ENCODE peak calls at places on chromosomes 16 and 17, in nine cellular contexts. S, Y, I, Q, E, P, G, J and Z are unnamed samples.

GRCh38 chr17:17874478-17874877 is 37.7 kb upstream of the SREBF1 start:
- DNase-seq in S (no peak), I (no peak), P (no peak), E (no peak), Y (no peak), G (no peak), J (no peak), Q (no peak), Z (no peak)

GRCh38 chr17:1294157-1294717 is 14.8 kb downstream of the TRARG1 start:
- DNase-seq in G (no peak), Q (no peak), I (peak), E (peak), P (no peak), J (no peak), S (peak), Y (no peak), Z (no peak)

GRCh38 chr17:8745586-8746500 is 1.2 kb upstream of the CCDC42 start:
- DNase-seq in J (peak), Q (no peak), E (peak), P (peak), S (peak), G (peak), Y (no peak), I (peak), Z (no peak)

GRCh38 chr17:17774009-17774881 is 62.5 kb downstream of the SREBF1 start:
- DNase-seq in P (no peak), Q (peak), J (no peak), I (peak), S (no peak), Y (no peak), G (peak), E (no peak), Z (no peak)

GRCh38 chr17:19867094-19867653 is 562 bp downstream of the ULK2 start:
- DNase-seq in S (peak), J (peak), G (peak), E (peak), I (peak), P (peak), Q (peak), Y (peak), Z (no peak)

GRCh38 chr16:67943619-67944503 is at the start of gene LCAT:
- DNase-seq in S (no peak), I (peak), E (no peak), G (peak), P (no peak), J (peak), Q (no peak), Y (no peak), Z (no peak)

GRCh38 chr17:72305964-72306551 is 185.2 kb downstream of the SOX9 start:
- DNase-seq in G (no peak), Y (no peak), I (no peak), P (no peak), Q (no peak), S (peak), E (no peak), J (no peak), Z (no peak)

GRCh38 chr16:67101683-67102082 is 8.1 kb upstream of the PHAF1 start:
- DNase-seq in G (no peak), E (no peak), J (no peak), S (no peak), Y (no peak), I (no peak), P (no peak), Q (no peak), Z (no peak)

GRCh38 chr16:65054457-65054856 is 67.4 kb downstream of the CDH11 start:
- DNase-seq in Y (no peak), E (no peak), Q (no peak), S (no peak), P (no peak), G (no peak), J (no peak), I (no peak), Z (no peak)

GRCh38 chr17:48240562-48241130 is 133.1 kb downstream of the SNX11 start:
- DNase-seq in P (peak), Q (no peak), E (no peak), J (no peak), G (no peak), I (no peak), Y (no peak), S (no peak), Z (no peak)

GRCh38 chr16:81767987-81768592 is 11.0 kb upstream of the PLCG2 start:
- DNase-seq in P (no peak), E (peak), I (no peak), Y (no peak), Q (no peak), J (peak), S (no peak), G (no peak), Z (no peak)

GRCh38 chr16:68251812-68252211 is 6.6 kb downstream of the PLA2G15 start:
- DNase-seq in S (no peak), Y (no peak), I (no peak), J (no peak), P (no peak), E (no peak), G (no peak), Q (no peak), Z (no peak)

GRCh38 chr16:31077024-31077423 is 2.8 kb downstream of the ZNF646 start:
- DNase-seq in P (no peak), Y (no peak), Q (no peak), I (no peak), J (no peak), E (no peak), G (no peak), S (no peak), Z (no peak)

GRCh38 chr16:2497641-2498040 is 16.1 kb upstream of the ATP6V0C start:
- DNase-seq in S (no peak), J (no peak), Y (no peak), Q (no peak), G (no peak), I (no peak), E (peak), P (no peak), Z (no peak)

GRCh38 chr17:1555618-1556471 is 6.7 kb downstream of the PITPNA start:
- DNase-seq in P (no peak), Q (no peak), I (peak), J (no peak), S (peak), E (peak), Y (no peak), G (no peak), Z (no peak)

GRCh38 chr16:72725643-72726042 is 322.3 kb downstream of the ZFHX3 start:
- DNase-seq in J (no peak), E (no peak), I (no peak), P (no peak), Y (no peak), Q (no peak), G (no peak), S (no peak), Z (no peak)

GRCh38 chr16:1535391-1536291 is 2.2 kb downstream of the TMEM204 start:
- DNase-seq in Y (no peak), Q (no peak), E (peak), P (no peak), I (no peak), G (no peak), J (no peak), S (no peak), Z (no peak)

GRCh38 chr16:21683184-21683583 is 19.4 kb downstream of the OTOA start:
- DNase-seq in J (no peak), P (no peak), Y (no peak), S (no peak), E (no peak), G (no peak), I (no peak), Q (no peak), Z (no peak)

GRCh38 chr16:64019339-64019738 is 1102.5 kb downstream of the CDH11 start:
- DNase-seq in Y (no peak), G (no peak), E (no peak), Q (no peak), J (no peak), P (no peak), S (no peak), I (no peak), Z (no peak)

GRCh38 chr17:69581061-69581955 is 166.8 kb downstream of the MAP2K6 start:
- DNase-seq in J (no peak), Y (no peak), G (no peak), Q (no peak), E (no peak), I (no peak), P (no peak), S (no peak), Z (no peak)

GRCh38 chr17:32943647-32944191 is 15.8 kb downstream of the TMEM98 start:
- DNase-seq in Q (no peak), J (peak), I (no peak), E (no peak), P (no peak), Y (no peak), G (peak), S (no peak), Z (no peak)

GRCh38 chr17:48589831-48590602 is at the start of gene HOXB3:
- DNase-seq in I (no peak), Y (no peak), S (no peak), G (no peak), P (no peak), J (no peak), E (no peak), Q (no peak), Z (no peak)

GRCh38 chr16:58426095-58426494 is 33.8 kb downstream of the GINS3 start:
- DNase-seq in S (peak), G (no peak), Q (no peak), E (no peak), Y (no peak), I (peak), J (no peak), P (no peak), Z (no peak)

GRCh38 chr17:42967925-42968324 is 3.7 kb upstream of the AARSD1 start:
- DNase-seq in S (no peak), Q (no peak), I (no peak), G (no peak), J (peak), E (no peak), Y (no peak), P (no peak), Z (no peak)

GRCh38 chr17:43673516-43674323 is 12.0 kb upstream of the MEOX1 start:
- DNase-seq in P (peak), Q (peak), I (peak), Y (no peak), E (peak), S (peak), G (peak), J (peak), Z (peak)

GRCh38 chr17:43464046-43464445 is 19.7 kb upstream of the DHX8 start:
- DNase-seq in J (no peak), P (no peak), G (no peak), I (no peak), Q (no peak), E (no peak), S (no peak), Y (no peak), Z (no peak)

GRCh38 chr17:77476920-77477805 is 336.4 kb downstream of the SEC14L1 start:
- DNase-seq in J (no peak), Y (no peak), E (no peak), P (no peak), S (no peak), I (peak), G (peak), Q (peak), Z (no peak)

GRCh38 chr17:8831234-8831849 is 32.2 kb upstream of the MFSD6L start:
- DNase-seq in G (no peak), Y (peak), P (no peak), E (no peak), J (no peak), S (no peak), Q (no peak), I (no peak), Z (no peak)

GRCh38 chr16:4681471-4682083 is 11.8 kb upstream of the NUDT16L1 start:
- DNase-seq in G (no peak), I (no peak), J (no peak), E (no peak), Y (no peak), S (no peak), Q (no peak), P (no peak), Z (no peak)

GRCh38 chr16:4678596-4678995 is 14.8 kb upstream of the NUDT16L1 start:
- DNase-seq in E (no peak), P (no peak), I (no peak), J (no peak), S (no peak), Q (no peak), Y (no peak), G (no peak), Z (no peak)

GRCh38 chr16:4680673-4681470 is 12.5 kb upstream of the NUDT16L1 start:
- DNase-seq in Y (no peak), S (peak), P (no peak), E (peak), Q (no peak), I (no peak), J (no peak), G (no peak), Z (no peak)

GRCh38 chr16:4679156-4679853 is 14.1 kb upstream of the NUDT16L1 start:
- DNase-seq in Q (peak), E (peak), J (peak), G (no peak), Y (no peak), I (peak), P (no peak), S (no peak), Z (no peak)

DNA sequence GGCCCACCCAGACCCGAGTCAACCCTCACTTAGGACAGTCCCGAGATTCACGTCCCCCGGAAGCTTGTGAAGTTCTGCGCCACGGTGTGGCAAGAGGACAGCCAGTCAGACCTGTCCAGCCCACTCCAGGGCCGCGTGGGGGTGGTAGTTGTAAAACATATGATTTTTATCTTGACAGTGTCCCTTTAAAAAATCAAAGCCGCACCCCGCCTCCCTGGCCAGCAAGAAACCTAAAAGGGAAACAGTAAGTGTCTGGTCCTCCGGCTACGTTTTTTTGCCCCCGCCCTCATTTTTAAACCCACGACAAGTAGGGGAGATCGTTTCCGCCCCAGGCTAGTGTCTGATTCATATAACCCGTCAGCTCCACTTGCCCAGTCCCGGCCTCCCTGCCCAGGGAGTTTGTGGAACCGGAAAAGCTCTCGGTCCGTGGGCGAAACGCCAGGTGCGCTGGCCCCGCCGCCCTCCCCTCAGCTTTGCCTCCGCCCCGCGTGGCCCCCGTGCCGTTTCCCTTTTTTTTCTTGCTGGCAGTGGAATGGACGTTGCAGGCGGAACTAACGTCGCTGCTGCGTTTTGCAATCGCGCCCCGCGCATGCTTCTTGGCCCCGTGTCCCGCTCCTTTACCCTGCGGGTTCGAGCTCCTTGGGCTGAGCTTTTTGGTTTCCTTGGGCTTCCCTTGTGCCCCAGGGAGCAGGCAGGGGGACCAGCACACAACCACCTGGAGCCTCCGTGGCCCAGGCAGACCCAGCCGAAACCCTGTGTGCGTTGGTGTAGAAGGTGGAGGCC is 13.3 kb upstream of the NUDT16L1 start:
- DNase-seq in Y (peak), I (peak), P (no peak), G (peak), Q (peak), J (no peak), S (peak), E (peak), Z (no peak)
- TF ChIP-seq POLR2AphosphoS5 in Y (no peak), I (peak), P (no peak), G (peak), Q (peak), J (no peak), S (peak), E (peak), Z (no peak)

DNA sequence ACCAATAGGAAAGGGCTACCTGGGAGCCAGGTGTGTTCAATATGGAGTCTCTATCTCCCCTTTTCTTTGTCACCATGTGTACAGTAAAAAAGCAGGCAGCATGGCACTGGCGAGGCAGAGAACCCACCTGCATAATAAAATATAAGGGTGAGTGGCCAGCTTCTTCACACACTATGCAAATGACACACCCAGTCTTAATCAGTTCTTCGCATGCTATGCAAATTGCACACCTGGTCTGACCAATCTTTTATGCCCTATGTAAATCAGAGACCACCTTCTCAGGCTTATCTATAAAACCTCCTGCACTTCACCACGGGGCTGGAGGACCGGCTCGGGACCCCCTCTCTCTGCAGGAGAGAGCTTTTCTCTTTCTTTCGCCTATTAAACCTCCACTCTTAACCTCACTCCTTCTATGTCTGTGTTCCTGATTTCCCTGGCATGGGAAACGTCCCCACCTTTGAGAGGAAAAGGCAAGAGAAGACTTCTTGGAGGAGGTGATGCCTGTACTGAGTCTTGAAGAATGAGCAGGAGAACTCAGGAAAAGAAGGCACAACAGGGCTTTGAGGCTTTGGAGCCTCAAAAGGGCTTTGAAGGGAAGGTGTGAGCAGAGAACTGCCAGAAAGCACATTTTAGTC is 502.1 kb downstream of the GRIN2A start:
- DNase-seq in I (no peak), E (no peak), P (no peak), J (no peak), G (no peak), S (no peak), Q (no peak), Y (no peak), Z (no peak)
- TF ChIP-seq POLR2AphosphoS5 in I (no peak), E (no peak), P (no peak), J (no peak), G (no peak), S (no peak), Q (no peak), Y (no peak), Z (no peak)

DNA sequence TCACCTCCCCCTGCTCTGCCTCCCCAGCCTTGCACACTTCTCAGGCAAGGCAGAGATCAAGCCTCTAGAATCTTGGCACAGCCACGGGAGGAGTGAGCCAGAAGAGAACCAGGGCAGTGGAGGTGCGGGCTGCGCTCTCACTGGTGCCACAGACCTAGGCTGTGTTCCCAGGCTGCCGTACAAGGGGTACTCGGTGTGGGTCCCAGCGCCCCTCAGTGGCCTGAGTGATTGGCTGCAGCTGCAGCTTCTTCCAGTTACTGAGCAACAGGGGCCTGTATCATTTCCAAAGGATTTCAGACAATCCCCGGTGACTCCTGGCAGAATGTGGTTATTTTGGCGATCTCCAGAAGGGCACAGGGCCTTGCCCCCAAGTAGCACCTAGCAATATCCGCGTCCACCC is 1852.1 kb downstream of the TP53TG3F start:
- DNase-seq in I (no peak), P (no peak), Q (no peak), J (no peak), E (no peak), S (no peak), G (no peak), Y (no peak), Z (no peak)
- TF ChIP-seq POLR2AphosphoS5 in I (no peak), P (no peak), Q (no peak), J (no peak), E (no peak), S (no peak), G (no peak), Y (no peak), Z (no peak)

GRCh38 chr17:82256242-82256894 is 17.1 kb downstream of the CSNK1D start:
- DNase-seq in P (no peak), S (no peak), G (no peak), Y (no peak), I (no peak), J (no peak), Q (no peak), E (no peak), Z (no peak)
- TF ChIP-seq POLR2AphosphoS5 in P (peak), S (peak), G (no peak), Y (no peak), I (no peak), J (no peak), Q (no peak), E (no peak), Z (peak)

DNA sequence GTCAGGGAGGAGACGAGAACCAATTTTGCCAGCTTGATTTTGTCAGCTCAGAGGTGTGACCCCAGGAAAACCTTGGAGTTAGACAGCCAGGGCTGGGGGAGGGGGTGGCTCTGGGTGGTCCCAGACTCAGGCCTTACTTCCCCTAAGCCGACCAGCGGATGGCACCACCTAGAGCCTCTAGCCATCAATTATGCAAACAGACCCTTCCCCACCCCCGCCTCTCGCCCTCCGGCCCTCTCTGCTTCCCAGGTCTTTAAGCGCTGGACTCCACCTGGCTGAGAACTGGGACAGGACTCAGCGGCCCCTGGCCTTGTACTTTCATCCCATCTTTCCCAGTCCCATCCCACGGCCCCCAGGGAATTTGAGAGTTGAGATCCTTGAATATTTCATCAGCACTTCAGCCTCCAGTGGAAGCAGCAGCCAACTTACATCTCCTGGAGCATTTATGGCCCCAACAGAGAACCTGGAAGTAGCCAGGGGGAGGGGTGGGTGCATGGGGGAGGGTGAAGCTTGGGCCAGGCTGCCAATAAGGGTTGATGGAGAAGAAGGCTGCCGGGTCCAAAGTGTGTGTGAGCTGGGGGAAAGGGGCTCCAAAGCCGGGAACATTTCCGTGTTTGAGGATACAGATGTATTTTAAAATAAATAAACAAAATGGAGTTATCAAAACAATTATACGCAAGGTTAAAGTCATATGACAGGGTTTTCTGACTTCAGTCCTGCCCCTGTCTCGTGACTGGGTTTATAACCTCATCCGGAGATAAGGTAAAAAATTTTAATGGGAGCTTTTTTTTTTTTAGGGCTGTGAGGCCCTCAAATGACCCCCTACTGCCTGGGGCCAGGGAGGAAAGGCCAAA is 7.5 kb upstream of the JUP start:
- DNase-seq in S (no peak), Q (no peak), J (peak), G (no peak), E (no peak), P (no peak), I (no peak), Y (no peak), Z (no peak)
- TF ChIP-seq POLR2AphosphoS5 in S (no peak), Q (no peak), J (no peak), G (no peak), E (no peak), P (no peak), I (no peak), Y (no peak), Z (no peak)